ENCODE peak calls at places on chromosomes 12 and 14, in seven cellular contexts. C is foreskin fibroblast, B is A549, F is heart right ventricle, Q is retinal pigment epithelial cell, D is tibial artery, G is BE2C. U is an unnamed sample.

GRCh38 chr12:76299536-76300296 is 48.5 kb downstream of the BBS10 start:
- DNase-seq in C (no peak), B (peak; percentile 33), F (no peak), Q (no peak), D (no peak), G (no peak), U (no peak)

GRCh38 chr12:94575645-94576393 is 74.5 kb downstream of the TMCC3 start:
- DNase-seq in C (no peak), B (no peak), F (no peak), Q (no peak), D (no peak), G (no peak), U (no peak)

GRCh38 chr12:117006333-117006732 is 92.9 kb downstream of the TESC start:
- DNase-seq in C (no peak), B (no peak), F (no peak), Q (no peak), D (no peak), G (no peak), U (no peak)

GRCh38 chr14:57725399-57726077 is 140.4 kb downstream of the SLC35F4 start:
- DNase-seq in C (peak; percentile 38), B (no peak), F (no peak), Q (no peak), D (no peak), G (no peak), U (peak; percentile 65)

GRCh38 chr14:23316300-23316699 is 5.0 kb upstream of the PABPN1 start:
- DNase-seq in C (no peak), B (no peak), F (no peak), Q (no peak), D (no peak), G (no peak), U (no peak)

GRCh38 chr12:95820096-95820703 is 29.6 kb upstream of the NTN4 start:
- DNase-seq in C (no peak), B (peak; percentile 72), F (no peak), Q (no peak), D (no peak), G (peak; percentile 64), U (no peak)

GRCh38 chr14:85443001-85443400 is 86.9 kb upstream of the FLRT2 start:
- DNase-seq in C (peak; percentile 28), B (no peak), F (no peak), Q (no peak), D (no peak), G (no peak), U (no peak)

GRCh38 chr12:101737476-101737875 is 1.8 kb downstream of the SYCP3 start:
- DNase-seq in C (no peak), B (no peak), F (no peak), Q (no peak), D (no peak), G (no peak), U (no peak)

GRCh38 chr14:104726600-104727451 is 2.8 kb downstream of the ADSS1 start:
- DNase-seq in C (no peak), B (peak; percentile 26), F (no peak), Q (no peak), D (no peak), G (peak; percentile 51), U (no peak)
- TF ChIP-seq CTCF in C (no peak), B (no peak), F (no peak), Q (peak; percentile 35), D (no peak), G (peak; percentile 49), U (no peak)

GRCh38 chr12:54301428-54302045 is 722 bp upstream of the NFE2 start:
- DNase-seq in C (no peak), B (no peak), F (no peak), Q (no peak), D (no peak), G (no peak), U (no peak)
- H3K4me3 ChIP-seq in C (no peak overlapping the region), B (peak overlapping the region; percentile 29), F (no peak overlapping the region), Q (no peak overlapping the region), D (no peak overlapping the region), G (no peak overlapping the region), U (no peak overlapping the region)

GRCh38 chr12:30519535-30519934 is 176.1 kb downstream of the IPO8 start:
- DNase-seq in C (no peak), B (no peak), F (no peak), Q (no peak), D (no peak), G (no peak), U (no peak)

GRCh38 chr12:30514666-30515065 is 181.0 kb downstream of the IPO8 start:
- DNase-seq in C (no peak), B (no peak), F (no peak), Q (no peak), D (no peak), G (no peak), U (no peak)

GRCh38 chr12:30517320-30517719 is 178.3 kb downstream of the IPO8 start:
- DNase-seq in C (no peak), B (no peak), F (no peak), Q (no peak), D (no peak), G (no peak), U (no peak)

GRCh38 chr12:30515351-30515750 is 180.3 kb downstream of the IPO8 start:
- DNase-seq in C (peak; percentile 2), B (no peak), F (no peak), Q (no peak), D (no peak), G (no peak), U (no peak)
- TF ChIP-seq CTCF in C (peak; percentile 11), B (peak; percentile 32), F (peak; percentile 21), Q (peak; percentile 27), D (no peak), G (peak; percentile 39), U (peak; percentile 12)

GRCh38 chr12:130953783-130954543 is at the start of gene ADGRD1:
- DNase-seq in C (peak; percentile 35), B (peak; percentile 26), F (peak; percentile 54), Q (no peak), D (peak; percentile 81), G (no peak), U (no peak)

GRCh38 chr12:130955238-130955816 is 1.6 kb downstream of the ADGRD1 start:
- DNase-seq in C (no peak), B (no peak), F (peak; percentile 33), Q (no peak), D (no peak), G (no peak), U (no peak)

GRCh38 chr12:130952545-130952954 is 1.2 kb upstream of the ADGRD1 start:
- DNase-seq in C (no peak), B (no peak), F (no peak), Q (no peak), D (no peak), G (peak; percentile 67), U (no peak)

GRCh38 chr12:130956009-130956408 is 2.3 kb downstream of the ADGRD1 start:
- DNase-seq in C (no peak), B (no peak), F (no peak), Q (no peak), D (no peak), G (no peak), U (no peak)

GRCh38 chr12:130954544-130954831 is 781 bp downstream of the ADGRD1 start:
- DNase-seq in C (no peak), B (no peak), F (no peak), Q (no peak), D (no peak), G (no peak), U (no peak)
- H3K4me3 ChIP-seq in C (peak overlapping the region; percentile 84), B (no peak overlapping the region), F (peak overlapping the region; percentile 59), Q (no peak overlapping the region), D (peak overlapping the region; percentile 45), G (no peak overlapping the region), U (no peak overlapping the region)

GRCh38 chr12:122350444-122350843 is 72.0 kb downstream of the CLIP1 start:
- DNase-seq in C (peak; percentile 32), B (no peak), F (peak; percentile 68), Q (no peak), D (peak; percentile 77), G (peak; percentile 39), U (no peak)
- TF ChIP-seq CTCF in C (peak; percentile 12), B (no peak), F (peak; percentile 39), Q (no peak), D (peak; percentile 42), G (peak; percentile 34), U (no peak)

DNA sequence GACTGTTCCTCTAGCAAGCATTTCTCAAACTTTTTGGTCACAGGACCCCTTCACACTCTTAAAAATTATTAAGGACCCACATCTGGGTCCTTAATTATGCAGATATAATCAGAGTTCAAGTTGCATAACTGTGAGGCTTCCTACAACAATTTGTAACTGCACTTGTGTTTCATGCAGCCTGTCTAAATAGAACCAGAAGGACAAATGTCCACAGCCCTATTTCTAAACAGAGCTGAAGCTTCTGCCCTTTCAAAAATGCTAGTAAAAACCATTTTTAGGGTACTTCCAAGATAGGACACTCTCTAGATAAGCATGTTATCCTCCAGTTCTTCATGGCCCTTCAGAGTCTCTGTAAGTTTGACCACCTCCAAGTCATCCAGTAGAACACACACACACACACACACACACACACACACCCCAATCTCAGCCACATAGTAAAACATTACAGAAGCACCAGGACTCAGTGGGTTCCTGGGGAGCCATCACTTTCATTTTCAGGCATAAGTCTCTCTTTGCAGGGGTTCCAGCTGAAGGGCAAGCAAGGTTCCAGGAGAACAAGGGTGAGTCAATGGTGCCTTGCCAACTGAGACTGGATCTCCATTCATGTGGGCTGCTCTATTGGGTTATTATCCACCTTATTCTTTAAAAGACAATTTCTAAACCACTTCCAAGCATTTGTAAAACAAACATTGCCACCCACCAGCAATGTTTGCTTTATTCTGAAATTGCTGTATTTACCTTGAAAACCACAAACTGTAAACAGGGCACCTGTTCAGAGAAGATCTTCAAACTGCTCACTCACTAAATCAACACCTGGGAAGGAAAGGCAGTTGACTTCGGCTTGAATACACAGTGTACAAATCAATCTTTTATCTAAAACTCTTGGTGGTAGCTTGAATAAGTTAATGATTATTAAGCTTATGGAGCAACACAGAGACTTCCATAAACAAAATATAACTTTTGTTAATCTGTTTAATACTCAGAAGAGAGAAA is 64.1 kb downstream of the ITPR2 start:
- DNase-seq in C (no peak), B (no peak), F (no peak), Q (no peak), D (no peak), G (no peak), U (no peak)
- H3K4me3 ChIP-seq in C (no peak overlapping the region), B (no peak overlapping the region), F (no peak overlapping the region), Q (no peak overlapping the region), D (no peak overlapping the region), G (no peak overlapping the region), U (no peak overlapping the region)

DNA sequence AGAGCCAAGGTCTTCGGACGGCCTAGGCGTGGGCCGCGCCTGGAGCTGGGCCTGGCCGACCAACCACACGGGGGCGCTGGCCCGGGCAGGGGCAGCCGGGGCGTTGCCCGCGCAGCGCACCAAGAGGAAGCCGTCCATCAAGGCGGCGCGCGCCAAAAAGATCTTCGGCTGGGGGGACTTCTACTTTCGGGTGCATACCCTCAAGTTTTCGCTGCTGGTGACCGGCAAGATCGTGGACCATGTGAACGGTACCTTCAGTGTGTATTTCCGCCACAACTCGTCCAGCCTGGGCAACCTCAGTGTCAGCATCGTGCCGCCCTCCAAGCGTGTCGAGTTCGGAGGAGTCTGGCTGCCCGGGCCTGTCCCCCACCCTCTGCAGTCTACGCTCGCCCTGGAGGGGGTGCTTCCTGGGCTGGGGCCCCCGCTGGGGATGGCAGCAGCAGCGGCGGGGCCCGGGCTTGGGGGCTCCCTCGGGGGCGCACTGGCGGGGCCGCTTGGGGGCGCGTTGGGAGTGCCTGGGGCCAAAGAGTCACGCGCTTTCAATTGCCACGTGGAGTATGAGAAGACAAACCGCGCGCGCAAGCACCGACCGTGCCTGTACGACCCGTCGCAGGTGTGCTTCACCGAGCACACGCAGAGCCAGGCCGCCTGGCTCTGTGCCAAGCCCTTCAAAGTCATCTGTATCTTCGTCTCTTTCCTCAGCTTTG is 4.4 kb upstream of the SHMT2 start:
- DNase-seq in C (no peak), B (no peak), F (peak; percentile 61), Q (no peak), D (no peak), G (peak; percentile 58), U (no peak)
- TF ChIP-seq CTCF in C (no peak), B (no peak), F (peak; percentile 51), Q (peak; percentile 57), D (no peak), G (no peak), U (peak; percentile 13)